ENCODE peak calls at places on chromosomes 1 and 21, in ten cellular contexts. One of them, this sample, is unnamed.

GRCh38 chr21:38905328-38905727 is 99.6 kb downstream of the ETS2 start:
- DNase-seq in brain microvascular endothelial cell: no peak
- DNase-seq in cardiac muscle cell: no peak
- DNase-seq in GM12865: no peak
- DNase-seq in AG09319: no peak
- DNase-seq in CD8-positive, alpha-beta T cell: no peak
- DNase-seq in stomach: no peak
- DNase-seq in AG10803: no peak
- DNase-seq in endothelial cell: no peak
- DNase-seq in heart left ventricle: no peak
- DNase-seq in this sample: no peak

GRCh38 chr1:206651958-206652890 is 16.9 kb downstream of the DYRK3 start:
- DNase-seq in GM12865: no peak
- DNase-seq in AG09319: no peak
- DNase-seq in brain microvascular endothelial cell: no peak
- DNase-seq in AG10803: no peak
- DNase-seq in heart left ventricle: no peak
- DNase-seq in CD8-positive, alpha-beta T cell: no peak
- DNase-seq in cardiac muscle cell: no peak
- DNase-seq in endothelial cell: no peak
- DNase-seq in stomach: no peak
- DNase-seq in this sample: no peak

GRCh38 chr1:154607084-154607747 is 770 bp downstream of the ADAR start:
- DNase-seq in AG09319: no peak
- DNase-seq in AG10803: peak; percentile 73
- DNase-seq in heart left ventricle: no peak
- DNase-seq in cardiac muscle cell: no peak
- DNase-seq in stomach: no peak
- DNase-seq in endothelial cell: peak; percentile 19
- DNase-seq in GM12865: peak; percentile 42
- DNase-seq in brain microvascular endothelial cell: peak; percentile 42
- DNase-seq in CD8-positive, alpha-beta T cell: peak; percentile 11
- DNase-seq in this sample: peak; percentile 70

GRCh38 chr1:162690672-162691434 is 58.6 kb downstream of the DDR2 start:
- DNase-seq in AG09319: peak; percentile 80
- DNase-seq in CD8-positive, alpha-beta T cell: no peak
- DNase-seq in AG10803: peak; percentile 97
- DNase-seq in cardiac muscle cell: peak; percentile 9
- DNase-seq in stomach: no peak
- DNase-seq in heart left ventricle: no peak
- DNase-seq in brain microvascular endothelial cell: peak; percentile 73
- DNase-seq in endothelial cell: peak; percentile 51
- DNase-seq in GM12865: no peak
- DNase-seq in this sample: no peak

GRCh38 chr1:203402609-203403337 is 51.9 kb upstream of the FMOD start:
- DNase-seq in AG09319: peak; percentile 86
- DNase-seq in brain microvascular endothelial cell: peak; percentile 28
- DNase-seq in endothelial cell: no peak
- DNase-seq in cardiac muscle cell: no peak
- DNase-seq in stomach: no peak
- DNase-seq in AG10803: peak; percentile 94
- DNase-seq in CD8-positive, alpha-beta T cell: no peak
- DNase-seq in heart left ventricle: no peak
- DNase-seq in GM12865: no peak
- DNase-seq in this sample: peak; percentile 1

GRCh38 chr1:46464013-46464548 is 25.6 kb upstream of the DMBX1 start:
- DNase-seq in AG10803: no peak
- DNase-seq in cardiac muscle cell: no peak
- DNase-seq in endothelial cell: no peak
- DNase-seq in AG09319: no peak
- DNase-seq in GM12865: no peak
- DNase-seq in brain microvascular endothelial cell: no peak
- DNase-seq in CD8-positive, alpha-beta T cell: no peak
- DNase-seq in stomach: no peak
- DNase-seq in heart left ventricle: no peak
- DNase-seq in this sample: no peak

GRCh38 chr1:31315902-31316301 is 19.1 kb downstream of the ZCCHC17 start:
- DNase-seq in AG10803: no peak
- DNase-seq in CD8-positive, alpha-beta T cell: no peak
- DNase-seq in brain microvascular endothelial cell: no peak
- DNase-seq in GM12865: no peak
- DNase-seq in AG09319: no peak
- DNase-seq in stomach: no peak
- DNase-seq in cardiac muscle cell: no peak
- DNase-seq in heart left ventricle: no peak
- DNase-seq in endothelial cell: no peak
- DNase-seq in this sample: no peak

GRCh38 chr1:94553931-94554330 is 12.4 kb upstream of the F3 start:
- DNase-seq in endothelial cell: no peak
- DNase-seq in AG09319: no peak
- DNase-seq in heart left ventricle: no peak
- DNase-seq in CD8-positive, alpha-beta T cell: no peak
- DNase-seq in AG10803: no peak
- DNase-seq in GM12865: no peak
- DNase-seq in cardiac muscle cell: no peak
- DNase-seq in stomach: no peak
- DNase-seq in brain microvascular endothelial cell: no peak
- DNase-seq in this sample: no peak

GRCh38 chr1:171816300-171816901 is 24.9 kb upstream of the DNM3 start:
- DNase-seq in heart left ventricle: no peak
- DNase-seq in endothelial cell: no peak
- DNase-seq in AG09319: no peak
- DNase-seq in AG10803: no peak
- DNase-seq in brain microvascular endothelial cell: no peak
- DNase-seq in stomach: no peak
- DNase-seq in GM12865: no peak
- DNase-seq in CD8-positive, alpha-beta T cell: no peak
- DNase-seq in cardiac muscle cell: no peak
- DNase-seq in this sample: no peak

GRCh38 chr1:84390231-84390630 is 8.1 kb upstream of the DNASE2B start:
- DNase-seq in cardiac muscle cell: no peak
- DNase-seq in GM12865: no peak
- DNase-seq in stomach: no peak
- DNase-seq in heart left ventricle: no peak
- DNase-seq in brain microvascular endothelial cell: no peak
- DNase-seq in AG10803: no peak
- DNase-seq in CD8-positive, alpha-beta T cell: no peak
- DNase-seq in endothelial cell: no peak
- DNase-seq in AG09319: no peak
- DNase-seq in this sample: no peak

GRCh38 chr1:27120849-27121248 is 34.1 kb downstream of the SLC9A1 start:
- DNase-seq in AG10803: no peak
- DNase-seq in CD8-positive, alpha-beta T cell: no peak
- DNase-seq in cardiac muscle cell: no peak
- DNase-seq in brain microvascular endothelial cell: no peak
- DNase-seq in heart left ventricle: no peak
- DNase-seq in stomach: no peak
- DNase-seq in AG09319: no peak
- DNase-seq in endothelial cell: no peak
- DNase-seq in GM12865: no peak
- DNase-seq in this sample: no peak

GRCh38 chr1:77706321-77706720 is 23.9 kb upstream of the ZZZ3 start:
- DNase-seq in GM12865: no peak
- DNase-seq in CD8-positive, alpha-beta T cell: no peak
- DNase-seq in endothelial cell: no peak
- DNase-seq in AG10803: no peak
- DNase-seq in AG09319: no peak
- DNase-seq in brain microvascular endothelial cell: no peak
- DNase-seq in cardiac muscle cell: no peak
- DNase-seq in stomach: no peak
- DNase-seq in heart left ventricle: no peak
- DNase-seq in this sample: no peak

DNA sequence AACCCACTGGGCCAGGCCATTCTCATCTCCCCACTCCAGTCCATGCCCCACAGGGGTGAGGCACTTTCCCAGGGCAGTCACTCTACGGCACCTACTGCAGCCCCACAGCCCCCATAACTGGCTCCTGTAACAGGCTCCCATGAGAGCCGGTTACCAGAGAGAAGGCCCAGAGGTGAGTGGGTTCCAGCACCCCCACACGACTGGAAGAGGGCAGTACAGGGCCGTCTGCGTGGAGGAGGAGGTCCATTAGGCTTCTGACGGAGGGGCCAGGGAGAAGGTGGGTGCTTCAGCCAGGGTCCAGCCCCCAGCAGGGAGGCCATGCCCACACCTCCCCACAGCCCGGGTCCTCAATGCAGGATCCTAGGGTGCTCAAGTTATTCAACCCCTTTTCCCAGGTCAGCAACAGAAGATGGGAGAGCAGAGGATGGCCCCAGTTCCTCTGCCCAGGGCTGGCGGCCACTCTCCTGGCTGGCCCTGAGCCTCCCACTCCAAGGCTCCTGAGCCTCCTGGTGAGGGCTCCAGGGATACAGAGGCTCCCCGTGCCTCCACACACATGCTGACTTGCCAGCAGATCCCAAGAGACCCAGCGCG is 1.6 kb downstream of the ACAP3 start:
- DNase-seq in GM12865: peak; percentile 45
- DNase-seq in brain microvascular endothelial cell: no peak
- DNase-seq in AG09319: no peak
- DNase-seq in AG10803: no peak
- DNase-seq in heart left ventricle: no peak
- DNase-seq in cardiac muscle cell: no peak
- DNase-seq in endothelial cell: no peak
- DNase-seq in CD8-positive, alpha-beta T cell: no peak
- DNase-seq in stomach: no peak
- DNase-seq in this sample: no peak
- TF ChIP-seq CTCF in GM12865: peak; percentile 23
- TF ChIP-seq CTCF in brain microvascular endothelial cell: peak; percentile 42
- TF ChIP-seq CTCF in AG09319: peak; percentile 23
- TF ChIP-seq CTCF in AG10803: peak; percentile 44
- TF ChIP-seq CTCF in heart left ventricle: no peak
- TF ChIP-seq CTCF in cardiac muscle cell: peak; percentile 13
- TF ChIP-seq CTCF in endothelial cell: no peak
- TF ChIP-seq CTCF in CD8-positive, alpha-beta T cell: no peak
- TF ChIP-seq CTCF in stomach: no peak
- TF ChIP-seq CTCF in this sample: no peak

DNA sequence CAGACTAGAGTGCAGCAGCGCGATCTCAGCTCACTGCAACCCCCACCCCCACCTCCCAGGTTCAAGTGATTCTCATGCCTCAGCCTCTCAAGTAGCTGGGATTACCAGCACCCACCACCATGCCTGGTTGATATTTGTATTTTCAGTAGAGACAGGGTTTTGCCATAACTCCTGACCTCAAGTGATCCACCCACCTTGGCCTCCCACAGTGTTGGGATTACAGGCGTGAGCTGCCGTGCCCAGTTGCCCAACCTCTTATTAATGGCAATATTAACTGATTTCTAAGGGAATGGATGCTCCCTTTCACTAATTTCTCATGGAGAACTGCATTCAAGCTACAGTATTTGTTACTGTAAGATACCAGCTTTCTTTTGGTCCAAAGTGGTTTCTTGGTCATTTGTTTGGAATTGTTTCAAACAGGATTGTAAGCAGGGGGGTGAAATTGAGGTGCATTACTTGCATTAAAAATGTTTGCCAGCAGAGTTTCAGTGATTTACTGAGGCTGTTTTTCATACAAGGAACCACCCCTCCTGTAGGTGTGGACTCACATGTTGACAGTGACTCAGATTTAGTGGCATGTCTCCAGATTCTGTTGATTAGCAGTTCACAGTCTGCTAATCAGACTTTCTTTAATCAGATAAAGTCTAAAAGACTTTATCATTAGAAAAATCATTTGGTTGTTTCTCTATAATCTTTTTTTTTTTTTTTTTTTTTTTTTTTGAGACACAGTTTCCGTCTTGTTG is 3.9 kb upstream of the TGFBR3 start:
- DNase-seq in AG10803: peak; percentile 29
- DNase-seq in CD8-positive, alpha-beta T cell: no peak
- DNase-seq in AG09319: no peak
- DNase-seq in heart left ventricle: no peak
- DNase-seq in stomach: no peak
- DNase-seq in cardiac muscle cell: no peak
- DNase-seq in GM12865: no peak
- DNase-seq in brain microvascular endothelial cell: no peak
- DNase-seq in endothelial cell: no peak
- DNase-seq in this sample: no peak
- TF ChIP-seq CTCF in AG10803: no peak
- TF ChIP-seq CTCF in CD8-positive, alpha-beta T cell: no peak
- TF ChIP-seq CTCF in AG09319: no peak
- TF ChIP-seq CTCF in heart left ventricle: no peak
- TF ChIP-seq CTCF in stomach: no peak
- TF ChIP-seq CTCF in cardiac muscle cell: no peak
- TF ChIP-seq CTCF in GM12865: no peak
- TF ChIP-seq CTCF in brain microvascular endothelial cell: no peak
- TF ChIP-seq CTCF in endothelial cell: no peak
- TF ChIP-seq CTCF in this sample: no peak

GRCh38 chr1:153509036-153509435 is 26.8 kb downstream of the S100A6 start:
- DNase-seq in cardiac muscle cell: no peak
- DNase-seq in heart left ventricle: no peak
- DNase-seq in AG09319: no peak
- DNase-seq in brain microvascular endothelial cell: no peak
- DNase-seq in endothelial cell: no peak
- DNase-seq in AG10803: no peak
- DNase-seq in GM12865: no peak
- DNase-seq in stomach: no peak
- DNase-seq in CD8-positive, alpha-beta T cell: no peak
- DNase-seq in this sample: no peak

GRCh38 chr1:153507926-153508583 is 27.7 kb downstream of the S100A6 start:
- DNase-seq in AG09319: no peak
- DNase-seq in stomach: no peak
- DNase-seq in AG10803: no peak
- DNase-seq in endothelial cell: no peak
- DNase-seq in GM12865: no peak
- DNase-seq in brain microvascular endothelial cell: no peak
- DNase-seq in CD8-positive, alpha-beta T cell: no peak
- DNase-seq in heart left ventricle: no peak
- DNase-seq in cardiac muscle cell: no peak
- DNase-seq in this sample: no peak

GRCh38 chr1:153506831-153507413 is 28.9 kb downstream of the S100A6 start:
- DNase-seq in AG10803: peak; percentile 88
- DNase-seq in CD8-positive, alpha-beta T cell: no peak
- DNase-seq in endothelial cell: no peak
- DNase-seq in heart left ventricle: peak; percentile 87
- DNase-seq in stomach: peak; percentile 52
- DNase-seq in AG09319: peak; percentile 56
- DNase-seq in cardiac muscle cell: no peak
- DNase-seq in brain microvascular endothelial cell: peak; percentile 77
- DNase-seq in GM12865: no peak
- DNase-seq in this sample: no peak

GRCh38 chr1:153510984-153511410 is 24.8 kb downstream of the S100A6 start:
- DNase-seq in heart left ventricle: peak; percentile 82
- DNase-seq in cardiac muscle cell: peak; percentile 92
- DNase-seq in AG10803: peak; percentile 73
- DNase-seq in AG09319: no peak
- DNase-seq in stomach: peak; percentile 86
- DNase-seq in endothelial cell: peak; percentile 93
- DNase-seq in CD8-positive, alpha-beta T cell: peak; percentile 77
- DNase-seq in GM12865: peak; percentile 78
- DNase-seq in brain microvascular endothelial cell: peak; percentile 69
- DNase-seq in this sample: peak; percentile 78

GRCh38 chr1:153509729-153510354 is 25.9 kb downstream of the S100A6 start:
- DNase-seq in cardiac muscle cell: peak; percentile 59
- DNase-seq in GM12865: peak; percentile 59
- DNase-seq in endothelial cell: peak; percentile 63
- DNase-seq in brain microvascular endothelial cell: no peak
- DNase-seq in AG09319: no peak
- DNase-seq in CD8-positive, alpha-beta T cell: peak; percentile 52
- DNase-seq in AG10803: no peak
- DNase-seq in heart left ventricle: no peak
- DNase-seq in stomach: peak; percentile 55
- DNase-seq in this sample: no peak
- TF ChIP-seq CTCF in cardiac muscle cell: peak; percentile 59
- TF ChIP-seq CTCF in GM12865: peak; percentile 79
- TF ChIP-seq CTCF in endothelial cell: peak; percentile 79
- TF ChIP-seq CTCF in brain microvascular endothelial cell: peak; percentile 87
- TF ChIP-seq CTCF in AG09319: peak; percentile 64
- TF ChIP-seq CTCF in CD8-positive, alpha-beta T cell: peak; percentile 66
- TF ChIP-seq CTCF in AG10803: peak; percentile 69
- TF ChIP-seq CTCF in heart left ventricle: peak; percentile 45
- TF ChIP-seq CTCF in stomach: no peak
- TF ChIP-seq CTCF in this sample: no peak

GRCh38 chr1:38563985-38564735 is 295.4 kb downstream of the RRAGC start:
- DNase-seq in endothelial cell: no peak
- DNase-seq in brain microvascular endothelial cell: no peak
- DNase-seq in stomach: no peak
- DNase-seq in AG10803: no peak
- DNase-seq in CD8-positive, alpha-beta T cell: no peak
- DNase-seq in GM12865: peak; percentile 24
- DNase-seq in AG09319: no peak
- DNase-seq in heart left ventricle: no peak
- DNase-seq in cardiac muscle cell: no peak
- DNase-seq in this sample: no peak
- TF ChIP-seq CTCF in endothelial cell: no peak
- TF ChIP-seq CTCF in brain microvascular endothelial cell: no peak
- TF ChIP-seq CTCF in stomach: no peak
- TF ChIP-seq CTCF in AG10803: no peak
- TF ChIP-seq CTCF in CD8-positive, alpha-beta T cell: no peak
- TF ChIP-seq CTCF in GM12865: no peak
- TF ChIP-seq CTCF in AG09319: no peak
- TF ChIP-seq CTCF in heart left ventricle: no peak
- TF ChIP-seq CTCF in cardiac muscle cell: no peak
- TF ChIP-seq CTCF in this sample: no peak

This sample was measured in mesothelial cell of epicardium.